ENCODE peak calls at places on chromosomes 4 and X, in ten cellular contexts. One of them, this sample, is unnamed. For H3K27me3, the result is how much of the 10 kb centered on the place peaks cover.

GRCh38 chrX:76850851-76851250 is 423.3 kb downstream of the MAGEE1 start:
- DNase-seq in HepG2: no peak
- DNase-seq in K562: no peak
- DNase-seq in stomach: no peak
- DNase-seq in GM12878: no peak
- DNase-seq in prostate gland: no peak
- DNase-seq in endothelial cell of umbilical vein: no peak
- DNase-seq in GM23338: peak
- DNase-seq in suprapubic skin: no peak
- DNase-seq in transverse colon: no peak
- DNase-seq in this sample: no peak

GRCh38 chrX:14916017-14916674 is 42.9 kb downstream of the MOSPD2 start:
- DNase-seq in GM23338: no peak
- DNase-seq in K562: no peak
- DNase-seq in suprapubic skin: no peak
- DNase-seq in GM12878: no peak
- DNase-seq in stomach: no peak
- DNase-seq in endothelial cell of umbilical vein: peak
- DNase-seq in prostate gland: no peak
- DNase-seq in transverse colon: no peak
- DNase-seq in HepG2: no peak
- DNase-seq in this sample: no peak

GRCh38 chrX:154855256-154855655 is 20.8 kb upstream of the SMIM9 start:
- DNase-seq in endothelial cell of umbilical vein: no peak
- DNase-seq in stomach: no peak
- DNase-seq in HepG2: no peak
- DNase-seq in GM23338: peak
- DNase-seq in suprapubic skin: no peak
- DNase-seq in transverse colon: no peak
- DNase-seq in GM12878: no peak
- DNase-seq in prostate gland: no peak
- DNase-seq in K562: no peak
- DNase-seq in this sample: no peak

GRCh38 chr4:4254666-4255065 is 6.6 kb upstream of the TMEM128 start:
- DNase-seq in suprapubic skin: no peak
- DNase-seq in prostate gland: no peak
- DNase-seq in transverse colon: no peak
- DNase-seq in GM12878: no peak
- DNase-seq in endothelial cell of umbilical vein: no peak
- DNase-seq in GM23338: no peak
- DNase-seq in stomach: no peak
- DNase-seq in K562: no peak
- DNase-seq in HepG2: peak
- DNase-seq in this sample: no peak

GRCh38 chr4:825063-825968 is 613 bp downstream of the CPLX1 start:
- DNase-seq in K562: peak
- DNase-seq in suprapubic skin: no peak
- DNase-seq in GM12878: no peak
- DNase-seq in stomach: no peak
- DNase-seq in prostate gland: no peak
- DNase-seq in endothelial cell of umbilical vein: no peak
- DNase-seq in transverse colon: peak
- DNase-seq in GM23338: peak
- DNase-seq in HepG2: no peak
- DNase-seq in this sample: peak

GRCh38 chrX:109911046-109911445 is 91.9 kb upstream of the TMEM164 start:
- DNase-seq in GM12878: no peak
- DNase-seq in HepG2: no peak
- DNase-seq in suprapubic skin: no peak
- DNase-seq in GM23338: peak
- DNase-seq in endothelial cell of umbilical vein: peak
- DNase-seq in prostate gland: no peak
- DNase-seq in stomach: no peak
- DNase-seq in K562: no peak
- DNase-seq in transverse colon: no peak
- DNase-seq in this sample: no peak

GRCh38 chr4:139977838-139978604 is 176.0 kb downstream of the MAML3 start:
- DNase-seq in endothelial cell of umbilical vein: no peak
- DNase-seq in GM23338: no peak
- DNase-seq in stomach: no peak
- DNase-seq in GM12878: no peak
- DNase-seq in suprapubic skin: no peak
- DNase-seq in HepG2: no peak
- DNase-seq in prostate gland: no peak
- DNase-seq in transverse colon: no peak
- DNase-seq in K562: no peak
- DNase-seq in this sample: no peak

GRCh38 chr4:179624768-179625181 is 2182.5 kb upstream of the AGA start:
- DNase-seq in GM12878: no peak
- DNase-seq in K562: no peak
- DNase-seq in endothelial cell of umbilical vein: no peak
- DNase-seq in stomach: peak
- DNase-seq in GM23338: no peak
- DNase-seq in transverse colon: no peak
- DNase-seq in HepG2: no peak
- DNase-seq in suprapubic skin: no peak
- DNase-seq in prostate gland: no peak
- DNase-seq in this sample: no peak

GRCh38 chr4:41154001-41154813 is 60.1 kb downstream of the APBB2 start:
- DNase-seq in transverse colon: no peak
- DNase-seq in GM23338: no peak
- DNase-seq in suprapubic skin: no peak
- DNase-seq in endothelial cell of umbilical vein: peak
- DNase-seq in K562: no peak
- DNase-seq in prostate gland: no peak
- DNase-seq in HepG2: no peak
- DNase-seq in GM12878: no peak
- DNase-seq in stomach: no peak
- DNase-seq in this sample: no peak

GRCh38 chrX:23513121-23513520 is 154.2 kb upstream of the PRDX4 start:
- DNase-seq in GM12878: no peak
- DNase-seq in K562: no peak
- DNase-seq in stomach: no peak
- DNase-seq in HepG2: no peak
- DNase-seq in GM23338: peak
- DNase-seq in prostate gland: no peak
- DNase-seq in suprapubic skin: no peak
- DNase-seq in transverse colon: no peak
- DNase-seq in endothelial cell of umbilical vein: no peak
- DNase-seq in this sample: no peak

GRCh38 chr4:93066746-93067145 is 761.8 kb upstream of the ATOH1 start:
- DNase-seq in endothelial cell of umbilical vein: no peak
- DNase-seq in GM12878: no peak
- DNase-seq in K562: no peak
- DNase-seq in HepG2: no peak
- DNase-seq in transverse colon: no peak
- DNase-seq in prostate gland: no peak
- DNase-seq in stomach: no peak
- DNase-seq in suprapubic skin: no peak
- DNase-seq in GM23338: no peak
- DNase-seq in this sample: no peak

GRCh38 chr4:7368296-7368695 is 66.4 kb downstream of the PSAPL1 start:
- DNase-seq in prostate gland: no peak
- DNase-seq in GM23338: no peak
- DNase-seq in suprapubic skin: no peak
- DNase-seq in transverse colon: no peak
- DNase-seq in HepG2: no peak
- DNase-seq in GM12878: no peak
- DNase-seq in K562: no peak
- DNase-seq in stomach: no peak
- DNase-seq in endothelial cell of umbilical vein: no peak
- DNase-seq in this sample: peak

GRCh38 chr4:93319011-93319410 is 509.5 kb upstream of the ATOH1 start:
- DNase-seq in suprapubic skin: no peak
- DNase-seq in prostate gland: no peak
- DNase-seq in HepG2: no peak
- DNase-seq in transverse colon: no peak
- DNase-seq in GM23338: no peak
- DNase-seq in endothelial cell of umbilical vein: no peak
- DNase-seq in stomach: no peak
- DNase-seq in GM12878: no peak
- DNase-seq in K562: no peak
- DNase-seq in this sample: no peak

GRCh38 chr4:71259911-71260331 is 78.9 kb upstream of the SLC4A4 start:
- DNase-seq in suprapubic skin: no peak
- DNase-seq in GM23338: no peak
- DNase-seq in K562: no peak
- DNase-seq in HepG2: no peak
- DNase-seq in prostate gland: peak
- DNase-seq in stomach: no peak
- DNase-seq in transverse colon: no peak
- DNase-seq in endothelial cell of umbilical vein: no peak
- DNase-seq in GM12878: no peak
- DNase-seq in this sample: no peak

DNA sequence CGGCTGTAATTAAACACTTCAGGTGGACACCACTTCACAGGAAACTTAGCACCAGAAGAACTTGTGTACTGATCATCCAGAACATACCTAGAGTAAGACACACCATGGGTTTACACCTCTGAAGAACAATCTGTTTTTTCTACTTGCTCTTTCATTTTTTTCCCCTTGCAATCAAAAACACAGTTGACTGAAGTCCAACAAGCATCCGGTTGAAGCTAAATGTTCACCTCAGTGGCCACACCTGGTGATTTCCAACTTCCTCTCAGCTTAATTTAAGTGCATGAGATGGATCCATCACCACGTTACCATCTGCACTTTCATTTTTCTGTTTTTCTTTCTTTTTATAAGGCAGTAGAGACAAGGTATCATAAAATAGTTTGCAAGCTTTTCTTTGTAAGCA is 4.9 kb upstream of the TXK start:
- DNase-seq in endothelial cell of umbilical vein: no peak
- DNase-seq in HepG2: no peak
- DNase-seq in GM23338: no peak
- DNase-seq in GM12878: peak
- DNase-seq in suprapubic skin: no peak
- DNase-seq in transverse colon: no peak
- DNase-seq in stomach: no peak
- DNase-seq in K562: no peak
- DNase-seq in prostate gland: no peak
- DNase-seq in this sample: no peak
- H3K4me3 ChIP-seq in endothelial cell of umbilical vein: no peak
- H3K4me3 ChIP-seq in HepG2: no peak
- H3K4me3 ChIP-seq in GM23338: no peak
- H3K4me3 ChIP-seq in GM12878: no peak
- H3K4me3 ChIP-seq in suprapubic skin: no peak
- H3K4me3 ChIP-seq in transverse colon: no peak
- H3K4me3 ChIP-seq in stomach: no peak
- H3K4me3 ChIP-seq in K562: no peak
- H3K4me3 ChIP-seq in prostate gland: no peak
- H3K4me3 ChIP-seq in this sample: no peak

GRCh38 chr4:186537843-186538521 is 17.4 kb downstream of the MTNR1A start:
- DNase-seq in endothelial cell of umbilical vein: no peak
- DNase-seq in prostate gland: no peak
- DNase-seq in transverse colon: no peak
- DNase-seq in GM23338: no peak
- DNase-seq in K562: peak
- DNase-seq in GM12878: no peak
- DNase-seq in HepG2: no peak
- DNase-seq in suprapubic skin: no peak
- DNase-seq in stomach: no peak
- DNase-seq in this sample: no peak

GRCh38 chr4:186536285-186536684 is 19.1 kb downstream of the MTNR1A start:
- DNase-seq in HepG2: peak
- DNase-seq in transverse colon: no peak
- DNase-seq in K562: peak
- DNase-seq in suprapubic skin: no peak
- DNase-seq in stomach: no peak
- DNase-seq in GM12878: no peak
- DNase-seq in endothelial cell of umbilical vein: no peak
- DNase-seq in prostate gland: no peak
- DNase-seq in GM23338: peak
- DNase-seq in this sample: no peak

GRCh38 chr4:186534056-186534455 is 21.3 kb downstream of the MTNR1A start:
- DNase-seq in transverse colon: no peak
- DNase-seq in HepG2: no peak
- DNase-seq in GM23338: no peak
- DNase-seq in endothelial cell of umbilical vein: no peak
- DNase-seq in stomach: no peak
- DNase-seq in GM12878: no peak
- DNase-seq in K562: no peak
- DNase-seq in suprapubic skin: no peak
- DNase-seq in prostate gland: no peak
- DNase-seq in this sample: no peak
- H3K27me3 ChIP-seq in transverse colon: under half
- H3K27me3 ChIP-seq in HepG2: under half
- H3K27me3 ChIP-seq in GM23338: under half
- H3K27me3 ChIP-seq in endothelial cell of umbilical vein: under half
- H3K27me3 ChIP-seq in stomach: under half
- H3K27me3 ChIP-seq in GM12878: under half
- H3K27me3 ChIP-seq in K562: under half
- H3K27me3 ChIP-seq in suprapubic skin: under half
- H3K27me3 ChIP-seq in prostate gland: under half
- H3K27me3 ChIP-seq in this sample: under half

DNA sequence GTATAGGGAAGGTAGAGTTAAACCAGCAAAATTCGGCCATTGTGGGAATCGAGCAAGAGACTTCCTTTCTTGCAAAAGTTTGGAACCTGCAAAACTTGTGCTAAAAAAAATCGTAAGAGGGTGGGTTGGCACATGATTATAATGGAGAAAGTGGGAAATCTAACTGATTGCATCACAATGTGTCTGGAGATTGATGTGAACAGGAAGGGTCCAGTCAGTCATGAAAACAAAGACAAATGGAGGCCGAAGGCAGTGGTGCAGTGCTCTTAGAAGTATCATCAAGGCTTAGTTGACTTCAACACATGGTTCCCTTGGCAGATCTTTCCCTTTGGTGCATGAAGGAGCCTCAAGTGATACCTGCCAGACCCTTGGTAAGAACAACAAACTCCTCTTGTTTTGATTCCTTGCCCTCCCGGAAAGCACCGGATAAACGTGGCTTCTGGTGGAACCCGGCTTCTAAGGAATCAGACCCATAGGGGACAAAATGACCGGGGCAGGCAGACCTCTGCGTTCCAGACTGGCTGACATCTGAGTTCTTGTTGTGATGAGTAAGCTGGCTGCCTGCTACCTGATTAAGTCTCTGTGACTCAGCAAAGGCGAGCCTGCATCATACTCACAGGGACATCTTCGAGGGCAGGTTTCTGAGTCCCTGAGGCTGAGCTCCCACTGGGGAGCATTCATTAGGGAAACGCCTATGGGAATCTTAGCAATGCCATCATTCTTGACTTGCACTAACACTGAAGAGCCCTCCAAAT is 87.7 kb upstream of the MAP3K15 start:
- DNase-seq in stomach: no peak
- DNase-seq in endothelial cell of umbilical vein: no peak
- DNase-seq in HepG2: no peak
- DNase-seq in GM23338: no peak
- DNase-seq in transverse colon: no peak
- DNase-seq in prostate gland: no peak
- DNase-seq in K562: peak
- DNase-seq in suprapubic skin: no peak
- DNase-seq in GM12878: no peak
- DNase-seq in this sample: no peak
- TF ChIP-seq POLR2AphosphoS5 in stomach: no peak
- TF ChIP-seq POLR2AphosphoS5 in endothelial cell of umbilical vein: no peak
- TF ChIP-seq POLR2AphosphoS5 in HepG2: no peak
- TF ChIP-seq POLR2AphosphoS5 in GM23338: no peak
- TF ChIP-seq POLR2AphosphoS5 in transverse colon: no peak
- TF ChIP-seq POLR2AphosphoS5 in prostate gland: no peak
- TF ChIP-seq POLR2AphosphoS5 in K562: no peak
- TF ChIP-seq POLR2AphosphoS5 in suprapubic skin: no peak
- TF ChIP-seq POLR2AphosphoS5 in GM12878: no peak
- TF ChIP-seq POLR2AphosphoS5 in this sample: no peak

GRCh38 chr4:15374697-15375096 is 53.1 kb upstream of the C1QTNF7 start:
- DNase-seq in K562: no peak
- DNase-seq in endothelial cell of umbilical vein: no peak
- DNase-seq in GM23338: no peak
- DNase-seq in GM12878: no peak
- DNase-seq in transverse colon: no peak
- DNase-seq in HepG2: no peak
- DNase-seq in suprapubic skin: no peak
- DNase-seq in stomach: no peak
- DNase-seq in prostate gland: no peak
- DNase-seq in this sample: no peak
- H3K4me3 ChIP-seq in K562: no peak
- H3K4me3 ChIP-seq in endothelial cell of umbilical vein: no peak
- H3K4me3 ChIP-seq in GM23338: no peak
- H3K4me3 ChIP-seq in GM12878: no peak
- H3K4me3 ChIP-seq in transverse colon: no peak
- H3K4me3 ChIP-seq in HepG2: no peak
- H3K4me3 ChIP-seq in suprapubic skin: peak
- H3K4me3 ChIP-seq in stomach: peak
- H3K4me3 ChIP-seq in prostate gland: peak
- H3K4me3 ChIP-seq in this sample: peak